ENCODE peak calls at places on chromosomes 5 and 9, in seven cellular contexts. T is right lobe of liver, N is ovary, D is adrenal gland, Q is suprapubic skin, B is heart left ventricle, P is A549. Y is an unnamed sample.

GRCh38 chr9:6538666-6539071 is 106.9 kb downstream of the GLDC start:
- DNase-seq in T (no peak), N (no peak), D (no peak), Q (no peak), B (no peak), P (no peak), Y (no peak)

GRCh38 chr5:135493406-135494180 is 41.4 kb upstream of the TIFAB start:
- DNase-seq in T (no peak), N (no peak), D (peak), Q (no peak), B (no peak), P (peak), Y (no peak)

GRCh38 chr5:142601432-142601831 is 84.5 kb downstream of the FGF1 start:
- DNase-seq in T (no peak), N (no peak), D (no peak), Q (no peak), B (no peak), P (no peak), Y (no peak)

GRCh38 chr5:112694853-112695709 is 42.6 kb upstream of the APC start:
- DNase-seq in T (no peak), N (no peak), D (no peak), Q (no peak), B (no peak), P (no peak), Y (no peak)

GRCh38 chr5:178310130-178310865 is 77.7 kb upstream of the PHYKPL start:
- DNase-seq in T (peak), N (no peak), D (no peak), Q (no peak), B (no peak), P (no peak), Y (no peak)

GRCh38 chr5:107487056-107487461 is 183.7 kb downstream of the EFNA5 start:
- DNase-seq in T (no peak), N (no peak), D (peak), Q (no peak), B (no peak), P (no peak), Y (peak)

GRCh38 chr9:134916161-134916665 is 1.5 kb downstream of the FCN1 start:
- DNase-seq in T (peak), N (no peak), D (peak), Q (no peak), B (no peak), P (no peak), Y (no peak)

GRCh38 chr5:149005077-149005892 is 57.6 kb downstream of the SH3TC2 start:
- DNase-seq in T (no peak), N (no peak), D (no peak), Q (no peak), B (no peak), P (no peak), Y (no peak)

GRCh38 chr9:135349963-135350360 is 129.6 kb upstream of the PPP1R26 start:
- DNase-seq in T (no peak), N (no peak), D (no peak), Q (no peak), B (peak), P (no peak), Y (no peak)

GRCh38 chr5:132480546-132481242 is 9.9 kb downstream of the IRF1 start:
- DNase-seq in T (no peak), N (no peak), D (no peak), Q (no peak), B (peak), P (no peak), Y (no peak)
- TF ChIP-seq POLR2A in T (no peak), N (no peak), D (no peak), Q (no peak), B (no peak), P (no peak), Y (no peak)

GRCh38 chr9:127611796-127612790 is at the start of gene STXBP1:
- DNase-seq in T (peak), N (peak), D (peak), Q (peak), B (peak), P (peak), Y (peak)
- TF ChIP-seq POLR2A in T (peak), N (peak), D (peak), Q (no peak), B (peak), P (peak), Y (peak)

DNA sequence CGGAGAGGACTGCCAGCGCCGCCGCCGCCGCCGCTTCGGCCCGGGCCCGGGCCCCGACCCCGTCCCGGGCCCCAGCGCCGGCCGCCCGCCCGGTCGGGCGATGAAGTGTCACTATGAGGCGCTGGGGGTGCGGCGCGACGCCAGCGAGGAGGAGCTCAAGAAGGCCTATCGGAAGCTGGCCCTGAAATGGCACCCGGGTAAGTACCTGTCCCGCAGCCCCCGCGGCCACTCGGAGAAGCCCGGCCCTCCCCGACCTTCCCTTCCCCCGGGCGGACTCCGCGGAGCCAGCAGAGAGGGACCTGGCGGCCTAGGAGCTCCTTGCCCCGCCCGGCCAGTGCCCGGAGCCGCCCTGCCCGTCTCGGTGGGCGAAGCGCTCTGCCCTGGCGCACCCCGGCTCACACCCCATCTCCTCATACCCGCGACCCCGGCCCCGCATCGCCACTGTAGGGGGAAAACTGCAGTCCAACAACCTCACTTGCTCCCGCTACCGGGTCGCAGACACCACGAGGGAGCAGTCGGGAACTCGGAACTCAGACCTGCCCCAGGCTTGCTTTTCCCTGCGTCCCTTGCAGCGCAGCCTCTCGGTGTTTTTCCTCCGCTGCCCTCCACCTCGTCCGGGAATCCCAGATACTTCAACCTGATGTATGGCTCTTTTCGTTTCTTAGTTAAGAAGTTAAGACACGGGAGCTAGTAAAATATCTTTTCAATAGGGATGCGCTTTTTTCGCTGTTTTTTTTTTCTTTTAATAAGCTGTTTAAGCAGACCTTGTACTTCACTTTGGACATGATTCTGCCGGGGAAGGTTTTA is 564 bp downstream of the DNAJC21 start:
- DNase-seq in T (peak), N (peak), D (peak), Q (peak), B (peak), P (peak), Y (peak)
- TF ChIP-seq POLR2A in T (peak), N (peak), D (no peak), Q (no peak), B (peak), P (peak), Y (peak)

GRCh38 chr9:136944519-136945332 is at the start of the genes C8G and FBXW5:
- DNase-seq in T (peak), N (peak), D (peak), Q (peak), B (peak), P (peak), Y (peak)

GRCh38 chr9:136943291-136944093 is 1.0 kb downstream of the FBXW5 start:
- DNase-seq in T (peak), N (peak), D (peak), Q (peak), B (no peak), P (peak), Y (no peak)

GRCh38 chr9:136945333-136946227 is 537 bp downstream of the C8G start:
- DNase-seq in T (peak), N (no peak), D (peak), Q (no peak), B (peak), P (no peak), Y (no peak)

GRCh38 chr9:136942881-136943230 is 1.7 kb downstream of the FBXW5 start:
- DNase-seq in T (no peak), N (peak), D (no peak), Q (peak), B (peak), P (no peak), Y (no peak)

GRCh38 chr9:136944094-136944518 is 432 bp downstream of the FBXW5 start:
- DNase-seq in T (no peak), N (no peak), D (peak), Q (no peak), B (no peak), P (peak), Y (no peak)
- TF ChIP-seq POLR2A in T (no peak), N (no peak), D (no peak), Q (no peak), B (no peak), P (no peak), Y (no peak)

DNA sequence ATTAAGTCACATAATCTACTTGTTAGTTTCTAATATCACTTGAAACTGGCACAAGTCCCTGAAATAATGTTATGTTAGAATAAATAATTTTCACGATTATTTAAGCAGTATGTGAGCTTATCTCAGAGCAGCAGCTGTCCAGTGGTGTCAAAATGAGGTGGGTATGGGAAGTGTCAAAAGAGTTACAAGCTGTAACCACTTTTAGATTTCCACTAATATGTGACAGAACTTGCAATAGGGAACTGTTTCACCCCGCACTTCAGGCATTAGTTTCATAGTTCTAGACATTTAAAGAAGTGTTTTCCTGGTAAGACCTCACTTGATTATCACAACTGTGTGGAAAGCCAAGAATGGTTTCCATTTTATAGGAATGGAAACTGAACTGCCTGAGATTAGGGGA is 2.9 kb upstream of the ISCA1 start:
- DNase-seq in T (no peak), N (no peak), D (no peak), Q (no peak), B (no peak), P (no peak), Y (no peak)
- TF ChIP-seq POLR2A in T (no peak), N (no peak), D (no peak), Q (no peak), B (no peak), P (no peak), Y (no peak)